ENCODE peak calls at places on chromosomes 2 and 18, in seven cellular contexts. F is HCT116, U is GM12864, R is fibroblast of pulmonary artery, W is breast epithelium, M is epithelial cell of esophagus, E is endothelial cell. C is an unnamed sample.

GRCh38 chr18:57898506-57899124 is 95.5 kb upstream of the ATP8B1 start:
- DNase-seq in E (no peak), R (peak; percentile 55), M (peak; percentile 82), W (no peak), F (no peak), U (no peak), C (no peak)

GRCh38 chr2:69202323-69202722 is 184.7 kb downstream of the GFPT1 start:
- DNase-seq in F (no peak), W (no peak), E (no peak), M (no peak), U (no peak), R (peak; percentile 57), C (no peak)

GRCh38 chr2:210626849-210627248 is 70.5 kb downstream of the CPS1 start:
- DNase-seq in E (no peak), M (peak; percentile 52), W (no peak), R (peak; percentile 12), F (no peak), U (no peak), C (no peak)

GRCh38 chr18:3715223-3716080 is 265.5 kb downstream of the TGIF1 start:
- DNase-seq in U (no peak), E (no peak), W (no peak), M (no peak), R (no peak), F (no peak), C (no peak)

GRCh38 chr2:111139637-111140317 is 19.1 kb downstream of the BCL2L11 start:
- DNase-seq in R (no peak), M (peak; percentile 76), F (no peak), W (peak; percentile 75), E (no peak), U (no peak), C (no peak)

GRCh38 chr2:239377591-239377990 is 23.2 kb downstream of the HDAC4 start:
- DNase-seq in R (no peak), U (no peak), E (no peak), W (no peak), M (no peak), F (no peak), C (no peak)

GRCh38 chr2:86037141-86037794 is 68.4 kb downstream of the POLR1A start:
- DNase-seq in F (no peak), R (peak; percentile 89), E (no peak), M (peak; percentile 46), W (peak; percentile 57), U (no peak), C (no peak)

GRCh38 chr2:35220471-35220870 is 1135.1 kb upstream of the CRIM1 start:
- DNase-seq in F (no peak), R (no peak), W (no peak), M (peak; percentile 53), E (no peak), U (no peak), C (no peak)

GRCh38 chr2:47654790-47655562 is 128.0 kb upstream of the MSH6 start:
- DNase-seq in U (peak; percentile 80), E (no peak), R (no peak), M (peak; percentile 59), F (no peak), W (no peak), C (no peak)

GRCh38 chr18:76821875-76822509 is 365 bp upstream of the ZNF236 start:
- DNase-seq in R (peak; percentile 47), U (no peak), E (peak; percentile 33), F (no peak), W (peak; percentile 43), M (peak; percentile 56), C (peak; percentile 28)

GRCh38 chr2:213249502-213249901 is 34.8 kb upstream of the SPAG16 start:
- DNase-seq in U (no peak), R (no peak), M (no peak), E (no peak), W (no peak), F (no peak), C (no peak)

GRCh38 chr18:37266290-37266689 is 299.3 kb downstream of the CELF4 start:
- DNase-seq in E (peak; percentile 62), F (no peak), W (no peak), M (no peak), U (no peak), R (no peak), C (no peak)

GRCh38 chr2:96256611-96257113 is 9.1 kb downstream of the TMEM127 start:
- DNase-seq in U (no peak), F (no peak), R (no peak), M (no peak), E (no peak), W (no peak), C (no peak)

GRCh38 chr2:218281449-218281848 is 10.9 kb downstream of the TMBIM1 start:
- DNase-seq in E (no peak), U (no peak), R (no peak), F (no peak), M (peak; percentile 67), W (peak; percentile 62), C (no peak)

GRCh38 chr2:218284106-218284811 is 8.0 kb downstream of the TMBIM1 start:
- DNase-seq in E (no peak), U (peak; percentile 72), R (peak; percentile 67), F (no peak), W (no peak), M (peak; percentile 90), C (no peak)

GRCh38 chr2:218285604-218286003 is 6.7 kb downstream of the TMBIM1 start:
- DNase-seq in M (peak; percentile 72), E (no peak), U (no peak), F (no peak), W (peak; percentile 89), R (peak; percentile 70), C (no peak)

GRCh38 chr2:218280260-218280870 is 10.0 kb downstream of the PNKD start:
- DNase-seq in M (no peak), W (no peak), E (no peak), F (no peak), R (no peak), U (no peak), C (no peak)

DNA sequence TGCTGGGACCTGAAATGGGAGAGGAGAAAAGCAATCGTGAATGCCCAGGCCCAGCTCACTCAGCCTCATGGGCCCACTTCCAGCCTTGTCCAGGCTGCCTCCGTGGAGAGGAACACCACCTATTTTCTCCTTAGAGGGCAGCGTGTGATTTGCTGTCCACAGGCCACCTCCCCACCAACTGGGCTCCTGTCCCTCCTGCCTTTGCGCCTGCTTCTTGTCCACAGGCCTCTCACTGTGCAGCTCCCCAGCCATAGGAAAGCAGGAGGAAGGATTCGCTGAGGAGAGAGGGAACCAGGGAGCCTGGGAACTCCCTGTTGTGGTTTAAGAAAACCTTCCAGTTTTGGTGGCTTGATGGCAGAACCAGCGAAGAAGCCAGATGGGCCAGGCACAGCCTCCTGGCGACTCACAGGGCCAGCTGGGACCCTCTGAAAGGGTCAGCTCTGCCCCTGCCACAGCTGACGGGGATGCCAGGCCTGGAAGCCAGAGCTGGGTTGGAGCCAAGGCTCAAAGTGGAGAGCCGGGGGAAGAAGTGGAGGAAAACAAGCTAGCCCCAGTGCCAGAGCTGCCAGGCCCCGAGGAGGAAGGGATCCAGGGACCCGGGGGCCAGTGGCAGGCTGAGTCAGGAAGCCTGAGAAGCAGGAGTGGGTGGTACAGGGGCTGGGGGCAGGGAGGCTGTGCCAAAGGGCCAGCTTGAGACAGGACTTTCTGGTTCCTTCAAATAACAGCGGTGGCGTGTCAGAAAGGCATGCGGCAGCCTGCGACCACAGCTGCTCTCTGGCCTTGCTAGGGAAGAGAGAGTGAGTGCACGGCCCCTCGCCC is 9.9 kb downstream of the TMBIM1 start:
- DNase-seq in R (no peak), F (no peak), M (peak; percentile 94), W (peak; percentile 90), U (no peak), E (no peak), C (no peak)
- TF ChIP-seq CTCF in R (no peak), F (no peak), M (no peak), W (no peak), U (no peak), E (no peak), C (no peak)

GRCh38 chr2:202036601-202037037 is 3.0 kb downstream of the FZD7 start:
- DNase-seq in U (no peak), F (no peak), E (peak; percentile 36), W (no peak), M (no peak), R (no peak), C (peak; percentile 47)

GRCh38 chr2:202034249-202035088 is 814 bp downstream of the FZD7 start:
- DNase-seq in U (no peak), R (peak; percentile 28), F (no peak), M (peak; percentile 54), E (peak; percentile 35), W (no peak), C (peak; percentile 27)

GRCh38 chr2:202033317-202034248 is at the start of gene FZD7:
- DNase-seq in E (peak; percentile 94), W (peak; percentile 92), F (peak; percentile 77), M (peak; percentile 92), R (peak; percentile 89), U (peak; percentile 52), C (peak; percentile 92)

GRCh38 chr2:202035941-202036372 is 2.3 kb downstream of the FZD7 start:
- DNase-seq in F (no peak), U (no peak), E (peak; percentile 22), W (no peak), M (no peak), R (no peak), C (peak; percentile 43)

GRCh38 chr2:202035089-202035940 is 1.7 kb downstream of the FZD7 start:
- DNase-seq in W (peak; percentile 65), M (peak; percentile 40), F (no peak), U (no peak), E (peak; percentile 70), R (peak; percentile 56), C (peak; percentile 28)
- TF ChIP-seq CTCF in W (peak; percentile 48), M (peak; percentile 38), F (no peak), U (peak; percentile 14), E (peak; percentile 45), R (peak; percentile 33), C (peak; percentile 25)

GRCh38 chr2:65804777-65805176 is 372.4 kb upstream of the SPRED2 start:
- DNase-seq in U (no peak), F (no peak), E (no peak), R (no peak), W (no peak), M (no peak), C (no peak)

GRCh38 chr2:65799455-65799854 is 367.1 kb upstream of the SPRED2 start:
- DNase-seq in R (no peak), M (no peak), W (no peak), U (no peak), E (no peak), F (no peak), C (no peak)

GRCh38 chr2:65796259-65796658 is 363.9 kb upstream of the SPRED2 start:
- DNase-seq in U (no peak), W (no peak), R (no peak), M (no peak), F (no peak), E (no peak), C (no peak)

GRCh38 chr2:65802298-65802942 is 370.0 kb upstream of the SPRED2 start:
- DNase-seq in F (no peak), U (no peak), M (no peak), R (no peak), E (no peak), W (no peak), C (no peak)

DNA sequence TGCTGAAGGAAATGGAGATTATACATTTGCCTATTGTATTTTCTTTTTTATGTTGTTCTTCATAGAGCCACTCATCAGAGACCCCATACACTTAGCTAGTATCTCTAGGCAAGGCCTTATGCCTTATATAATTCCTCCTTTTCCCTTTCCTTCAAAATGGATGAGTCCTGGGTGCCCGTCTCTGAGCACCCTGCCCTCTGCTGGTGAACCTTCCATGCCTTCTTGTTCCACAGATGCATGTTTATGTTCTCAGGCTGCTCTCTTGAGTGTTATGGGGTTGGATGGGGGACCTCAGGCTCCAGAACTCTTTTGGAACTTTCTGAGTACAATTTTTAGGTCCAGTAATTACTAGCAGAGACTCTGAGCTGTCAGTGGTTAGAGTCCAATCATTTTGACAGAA is 368.6 kb upstream of the SPRED2 start:
- DNase-seq in U (no peak), F (peak; percentile 28), W (no peak), M (peak; percentile 59), E (no peak), R (peak; percentile 6), C (no peak)
- TF ChIP-seq CTCF in U (peak; percentile 25), F (peak; percentile 67), W (no peak), M (peak; percentile 44), E (no peak), R (peak; percentile 16), C (no peak)

GRCh38 chr18:80159713-80160636 is 50.9 kb downstream of the ADNP2 start:
- DNase-seq in M (no peak), F (no peak), E (peak; percentile 56), R (peak; percentile 51), U (no peak), W (no peak), C (no peak)
- TF ChIP-seq CTCF in M (no peak), F (no peak), E (peak; percentile 42), R (peak; percentile 56), U (no peak), W (no peak), C (no peak)

C was measured in mesothelial cell of epicardium.